ENCODE peak calls at places on chromosome 11, in nine cellular contexts. One of them, this sample, is unnamed.

GRCh38 chr11:13277719-13278619 is at the start of gene BMAL1:
- DNase-seq in spleen: peak; percentile 96
- DNase-seq in IMR-90: no peak
- DNase-seq in suprapubic skin: peak; percentile 85
- DNase-seq in transverse colon: peak; percentile 69
- DNase-seq in Peyer's patch: peak; percentile 65
- DNase-seq in uterus: peak; percentile 44
- DNase-seq in A549: no peak
- DNase-seq in endothelial cell of umbilical vein: no peak
- DNase-seq in this sample: peak; percentile 52

GRCh38 chr11:19344661-19345518 is 104.1 kb upstream of the E2F8 start:
- DNase-seq in transverse colon: peak; percentile 29
- DNase-seq in endothelial cell of umbilical vein: peak; percentile 43
- DNase-seq in A549: peak; percentile 10
- DNase-seq in IMR-90: peak; percentile 24
- DNase-seq in Peyer's patch: no peak
- DNase-seq in suprapubic skin: no peak
- DNase-seq in spleen: peak; percentile 76
- DNase-seq in uterus: no peak
- DNase-seq in this sample: peak; percentile 56

GRCh38 chr11:73218106-73218829 is at the start of gene P2RY2:
- DNase-seq in uterus: peak; percentile 27
- DNase-seq in transverse colon: peak; percentile 91
- DNase-seq in Peyer's patch: peak; percentile 49
- DNase-seq in endothelial cell of umbilical vein: peak; percentile 59
- DNase-seq in suprapubic skin: peak; percentile 80
- DNase-seq in A549: peak; percentile 72
- DNase-seq in IMR-90: no peak
- DNase-seq in spleen: peak; percentile 95
- DNase-seq in this sample: peak; percentile 53

GRCh38 chr11:9330387-9331384 is 16.3 kb upstream of the TMEM41B start:
- DNase-seq in spleen: no peak
- DNase-seq in IMR-90: peak; percentile 57
- DNase-seq in A549: no peak
- DNase-seq in transverse colon: no peak
- DNase-seq in endothelial cell of umbilical vein: no peak
- DNase-seq in uterus: no peak
- DNase-seq in suprapubic skin: no peak
- DNase-seq in Peyer's patch: no peak
- DNase-seq in this sample: no peak

GRCh38 chr11:102187416-102188125 is 77.3 kb downstream of the YAP1 start:
- DNase-seq in endothelial cell of umbilical vein: no peak
- DNase-seq in IMR-90: peak; percentile 35
- DNase-seq in suprapubic skin: no peak
- DNase-seq in spleen: no peak
- DNase-seq in uterus: no peak
- DNase-seq in A549: no peak
- DNase-seq in transverse colon: no peak
- DNase-seq in Peyer's patch: no peak
- DNase-seq in this sample: no peak

GRCh38 chr11:95165638-95166037 is 65.4 kb downstream of the SESN3 start:
- DNase-seq in IMR-90: no peak
- DNase-seq in A549: no peak
- DNase-seq in endothelial cell of umbilical vein: no peak
- DNase-seq in uterus: no peak
- DNase-seq in spleen: no peak
- DNase-seq in transverse colon: no peak
- DNase-seq in suprapubic skin: no peak
- DNase-seq in Peyer's patch: no peak
- DNase-seq in this sample: no peak

GRCh38 chr11:70290341-70291065 is 20.0 kb downstream of the PPFIA1 start:
- DNase-seq in transverse colon: no peak
- DNase-seq in IMR-90: no peak
- DNase-seq in suprapubic skin: no peak
- DNase-seq in A549: no peak
- DNase-seq in spleen: no peak
- DNase-seq in endothelial cell of umbilical vein: no peak
- DNase-seq in Peyer's patch: no peak
- DNase-seq in uterus: no peak
- DNase-seq in this sample: no peak

GRCh38 chr11:75668508-75669297 is at the start of gene MAP6:
- DNase-seq in A549: peak; percentile 21
- DNase-seq in suprapubic skin: no peak
- DNase-seq in endothelial cell of umbilical vein: no peak
- DNase-seq in IMR-90: no peak
- DNase-seq in transverse colon: peak; percentile 25
- DNase-seq in Peyer's patch: no peak
- DNase-seq in uterus: peak; percentile 21
- DNase-seq in spleen: no peak
- DNase-seq in this sample: no peak

GRCh38 chr11:103091441-103091809 is 535 bp downstream of the DCUN1D5 start:
- DNase-seq in suprapubic skin: peak; percentile 71
- DNase-seq in uterus: peak; percentile 15
- DNase-seq in transverse colon: peak; percentile 35
- DNase-seq in Peyer's patch: peak; percentile 28
- DNase-seq in A549: peak; percentile 33
- DNase-seq in spleen: peak; percentile 90
- DNase-seq in IMR-90: peak; percentile 41
- DNase-seq in endothelial cell of umbilical vein: peak; percentile 34
- DNase-seq in this sample: no peak

GRCh38 chr11:100882957-100883356 is 195.9 kb downstream of the ARHGAP42 start:
- DNase-seq in endothelial cell of umbilical vein: no peak
- DNase-seq in spleen: no peak
- DNase-seq in transverse colon: no peak
- DNase-seq in suprapubic skin: no peak
- DNase-seq in Peyer's patch: no peak
- DNase-seq in uterus: no peak
- DNase-seq in A549: no peak
- DNase-seq in IMR-90: no peak
- DNase-seq in this sample: no peak

GRCh38 chr11:119339581-119340334 is 925 bp downstream of the C1QTNF5 start:
- DNase-seq in Peyer's patch: no peak
- DNase-seq in spleen: peak; percentile 89
- DNase-seq in IMR-90: no peak
- DNase-seq in endothelial cell of umbilical vein: peak; percentile 71
- DNase-seq in A549: no peak
- DNase-seq in uterus: peak; percentile 70
- DNase-seq in suprapubic skin: no peak
- DNase-seq in transverse colon: peak; percentile 68
- DNase-seq in this sample: no peak

GRCh38 chr11:134740590-134741342 is 328.7 kb upstream of the B3GAT1 start:
- DNase-seq in endothelial cell of umbilical vein: no peak
- DNase-seq in Peyer's patch: no peak
- DNase-seq in A549: no peak
- DNase-seq in IMR-90: no peak
- DNase-seq in transverse colon: no peak
- DNase-seq in suprapubic skin: peak; percentile 5
- DNase-seq in spleen: peak; percentile 25
- DNase-seq in uterus: no peak
- DNase-seq in this sample: no peak

GRCh38 chr11:10694481-10695239 is 1.1 kb upstream of the IRAG1 start:
- DNase-seq in A549: no peak
- DNase-seq in IMR-90: peak; percentile 83
- DNase-seq in Peyer's patch: no peak
- DNase-seq in uterus: no peak
- DNase-seq in endothelial cell of umbilical vein: no peak
- DNase-seq in transverse colon: no peak
- DNase-seq in spleen: no peak
- DNase-seq in suprapubic skin: no peak
- DNase-seq in this sample: no peak

GRCh38 chr11:35879361-35879760 is 64.5 kb upstream of the LDLRAD3 start:
- DNase-seq in transverse colon: no peak
- DNase-seq in IMR-90: no peak
- DNase-seq in endothelial cell of umbilical vein: no peak
- DNase-seq in spleen: no peak
- DNase-seq in uterus: no peak
- DNase-seq in A549: no peak
- DNase-seq in suprapubic skin: no peak
- DNase-seq in Peyer's patch: no peak
- DNase-seq in this sample: no peak

GRCh38 chr11:30635401-30635989 is 49.3 kb upstream of the MPPED2 start:
- DNase-seq in spleen: no peak
- DNase-seq in suprapubic skin: no peak
- DNase-seq in transverse colon: no peak
- DNase-seq in Peyer's patch: no peak
- DNase-seq in A549: no peak
- DNase-seq in IMR-90: peak; percentile 1
- DNase-seq in endothelial cell of umbilical vein: peak; percentile 1
- DNase-seq in uterus: no peak
- DNase-seq in this sample: no peak

GRCh38 chr11:87359401-87359800 is 321.7 kb downstream of the TMEM135 start:
- DNase-seq in uterus: no peak
- DNase-seq in suprapubic skin: no peak
- DNase-seq in transverse colon: peak; percentile 45
- DNase-seq in Peyer's patch: no peak
- DNase-seq in A549: no peak
- DNase-seq in endothelial cell of umbilical vein: no peak
- DNase-seq in spleen: no peak
- DNase-seq in IMR-90: no peak
- DNase-seq in this sample: no peak

DNA sequence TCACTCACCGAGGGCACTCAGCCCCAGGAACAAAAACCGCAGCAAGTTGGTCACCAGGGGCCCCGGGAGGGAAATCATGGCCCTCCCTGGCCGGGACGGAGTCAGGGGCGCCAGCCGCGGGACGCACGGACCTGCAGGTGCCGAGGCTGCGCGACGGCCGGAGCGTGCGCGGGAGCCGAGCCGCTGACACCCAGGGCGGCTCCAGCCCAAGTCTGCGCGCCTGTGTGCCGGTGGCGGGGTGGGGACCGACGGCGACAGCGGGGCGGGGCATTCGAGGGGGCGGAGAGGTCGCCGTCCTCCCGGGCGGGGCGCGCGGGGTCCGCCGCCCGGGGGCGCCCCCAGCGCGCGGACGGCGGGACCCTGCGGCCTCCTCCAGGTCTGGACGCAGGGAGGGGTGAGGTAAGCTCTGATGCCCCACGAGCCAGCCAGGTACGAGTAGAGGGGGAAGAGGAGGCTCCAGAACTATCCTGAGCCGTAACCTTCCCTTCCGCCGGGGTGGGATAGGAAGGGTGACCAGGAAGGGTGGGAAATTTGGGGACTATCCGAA is at the start of gene ESAM:
- DNase-seq in uterus: no peak
- DNase-seq in endothelial cell of umbilical vein: no peak
- DNase-seq in Peyer's patch: peak; percentile 46
- DNase-seq in transverse colon: peak; percentile 84
- DNase-seq in A549: peak; percentile 17
- DNase-seq in IMR-90: no peak
- DNase-seq in spleen: peak; percentile 92
- DNase-seq in suprapubic skin: no peak
- DNase-seq in this sample: no peak
- TF ChIP-seq POLR2A in uterus: peak; percentile 34
- TF ChIP-seq POLR2A in endothelial cell of umbilical vein: peak; percentile 92
- TF ChIP-seq POLR2A in Peyer's patch: no peak
- TF ChIP-seq POLR2A in transverse colon: peak; percentile 40
- TF ChIP-seq POLR2A in A549: peak; percentile 24
- TF ChIP-seq POLR2A in IMR-90: no peak
- TF ChIP-seq POLR2A in spleen: no peak
- TF ChIP-seq POLR2A in suprapubic skin: no peak
- TF ChIP-seq POLR2A in this sample: no peak

GRCh38 chr11:3954448-3955298 is 99.2 kb downstream of the STIM1 start:
- DNase-seq in suprapubic skin: no peak
- DNase-seq in endothelial cell of umbilical vein: no peak
- DNase-seq in Peyer's patch: no peak
- DNase-seq in spleen: no peak
- DNase-seq in transverse colon: no peak
- DNase-seq in uterus: no peak
- DNase-seq in A549: no peak
- DNase-seq in IMR-90: peak; percentile 58
- DNase-seq in this sample: no peak
- H3K4me3 ChIP-seq in suprapubic skin: no peak overlapping the region
- H3K4me3 ChIP-seq in endothelial cell of umbilical vein: no peak overlapping the region
- H3K4me3 ChIP-seq in Peyer's patch: no peak overlapping the region
- H3K4me3 ChIP-seq in spleen: no peak overlapping the region
- H3K4me3 ChIP-seq in transverse colon: no peak overlapping the region
- H3K4me3 ChIP-seq in uterus: no peak overlapping the region
- H3K4me3 ChIP-seq in A549: no peak overlapping the region
- H3K4me3 ChIP-seq in IMR-90: no peak overlapping the region
- H3K4me3 ChIP-seq in this sample: no peak overlapping the region

DNA sequence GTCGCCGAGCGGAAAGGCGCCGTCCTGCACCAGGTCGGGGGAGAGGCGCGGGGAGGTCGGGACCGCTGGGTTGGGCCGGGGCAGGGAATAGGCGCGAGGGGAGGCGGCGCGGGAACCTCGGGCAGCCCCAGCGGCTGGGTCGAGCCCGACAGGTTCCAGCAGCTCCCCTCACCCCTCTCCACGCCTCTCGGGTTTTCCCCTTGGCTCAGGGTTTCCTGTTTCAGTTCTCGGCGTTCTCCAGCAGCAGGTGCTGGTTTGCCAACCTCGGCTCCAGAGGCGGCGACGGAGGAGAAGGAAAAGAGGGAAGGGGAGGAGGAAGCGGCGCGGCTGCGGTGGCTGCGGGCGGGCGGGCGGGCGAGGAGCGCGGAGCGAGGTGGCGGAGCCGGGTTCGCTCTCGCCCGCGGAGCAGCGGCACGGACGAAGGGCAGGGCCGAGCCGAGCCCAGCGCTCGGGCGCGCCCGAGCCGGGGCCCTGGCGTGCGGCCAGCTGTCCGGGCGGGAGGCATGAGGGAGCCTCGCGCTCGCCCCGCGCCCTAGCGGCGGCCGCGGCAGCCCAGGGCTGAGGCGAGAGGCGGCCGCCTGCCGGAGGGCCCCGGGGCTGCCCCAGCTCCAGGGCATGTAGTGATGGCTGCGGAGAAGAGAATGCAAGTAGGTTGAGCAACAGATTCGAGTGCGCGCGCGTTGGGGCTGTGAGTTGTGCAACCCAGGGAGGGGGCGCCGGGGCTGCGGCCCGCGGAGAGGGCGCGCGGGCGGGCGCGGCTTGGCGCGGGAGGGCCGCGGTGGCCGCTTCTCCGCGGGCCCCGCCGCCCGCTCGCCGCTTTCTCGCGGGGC is at the start of gene ZC3H12C:
- DNase-seq in IMR-90: peak; percentile 90
- DNase-seq in suprapubic skin: peak; percentile 92
- DNase-seq in transverse colon: peak; percentile 89
- DNase-seq in Peyer's patch: peak; percentile 28
- DNase-seq in spleen: peak; percentile 87
- DNase-seq in endothelial cell of umbilical vein: peak; percentile 89
- DNase-seq in uterus: peak; percentile 83
- DNase-seq in A549: peak; percentile 87
- DNase-seq in this sample: peak; percentile 76
- TF ChIP-seq POLR2A in IMR-90: peak; percentile 80
- TF ChIP-seq POLR2A in suprapubic skin: peak; percentile 47
- TF ChIP-seq POLR2A in transverse colon: peak; percentile 68
- TF ChIP-seq POLR2A in Peyer's patch: peak; percentile 36
- TF ChIP-seq POLR2A in spleen: no peak
- TF ChIP-seq POLR2A in endothelial cell of umbilical vein: peak; percentile 32
- TF ChIP-seq POLR2A in uterus: no peak
- TF ChIP-seq POLR2A in A549: peak; percentile 30
- TF ChIP-seq POLR2A in this sample: no peak

DNA sequence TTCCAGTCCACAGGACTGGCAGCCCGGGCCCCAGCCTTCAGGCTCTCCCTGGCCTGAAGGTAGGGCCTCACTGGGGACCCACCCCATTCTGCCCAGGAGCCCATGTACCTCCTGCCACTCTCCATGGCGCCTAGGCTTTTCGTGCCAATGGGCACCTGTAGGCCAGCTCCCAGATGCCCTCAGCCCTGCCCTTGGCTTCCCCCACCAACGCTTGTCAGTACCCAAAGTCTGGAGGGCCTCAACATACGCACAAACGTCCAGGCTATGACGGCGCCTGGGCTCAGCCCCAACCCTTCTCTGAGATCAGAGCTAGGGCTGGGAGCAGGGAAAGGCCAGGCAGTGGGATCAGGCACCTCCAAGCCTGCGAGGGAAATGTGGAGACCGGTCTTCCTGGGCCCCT is 816.9 kb upstream of the LUZP2 start:
- DNase-seq in suprapubic skin: no peak
- DNase-seq in spleen: peak; percentile 54
- DNase-seq in Peyer's patch: no peak
- DNase-seq in IMR-90: no peak
- DNase-seq in A549: no peak
- DNase-seq in uterus: no peak
- DNase-seq in endothelial cell of umbilical vein: no peak
- DNase-seq in transverse colon: no peak
- DNase-seq in this sample: no peak
- H3K4me3 ChIP-seq in suprapubic skin: no peak overlapping the region
- H3K4me3 ChIP-seq in spleen: no peak overlapping the region
- H3K4me3 ChIP-seq in Peyer's patch: no peak overlapping the region
- H3K4me3 ChIP-seq in IMR-90: no peak overlapping the region
- H3K4me3 ChIP-seq in A549: no peak overlapping the region
- H3K4me3 ChIP-seq in uterus: no peak overlapping the region
- H3K4me3 ChIP-seq in endothelial cell of umbilical vein: no peak overlapping the region
- H3K4me3 ChIP-seq in transverse colon: no peak overlapping the region
- H3K4me3 ChIP-seq in this sample: no peak overlapping the region